ENCODE peak calls at places on chromosomes 2 and 18, in ten cellular contexts. R is iPS-NIHi11; M is NCI-H1105; S is GM13976; N is central memory CD4-positive, alpha-beta T cell; H is ecto neural progenitor cell; Y is HFFc6; X is stimulated activated CD4-positive, alpha-beta T cell treated with anti-CD3 and anti-CD28 coated beads, Interleukin-15, amount 100 ng/mL, for 24 hours; B is K562; W is fibroblast of gingiva. L is an unnamed sample.

GRCh38 chr2:13654416-13654815 is 937.7 kb downstream of the TRIB2 start:
- DNase-seq in B (no peak), Y (no peak), W (no peak), X (no peak), H (no peak), S (no peak), M (peak), N (no peak), R (no peak), L (no peak)

GRCh38 chr2:226656367-226656766 is 143.3 kb downstream of the IRS1 start:
- DNase-seq in R (no peak), S (no peak), N (no peak), W (peak), M (no peak), H (no peak), B (no peak), Y (no peak), X (no peak), L (no peak)

GRCh38 chr2:20231632-20232031 is 6.7 kb upstream of the SDC1 start:
- DNase-seq in H (no peak), Y (peak), S (no peak), N (no peak), X (no peak), B (no peak), R (peak), W (no peak), M (no peak), L (no peak)

GRCh38 chr2:191262436-191262835 is 17.2 kb downstream of the MYO1B start:
- DNase-seq in Y (no peak), X (no peak), M (no peak), R (no peak), W (no peak), S (no peak), H (no peak), N (no peak), B (no peak), L (no peak)

GRCh38 chr2:101991731-101992145 is at the start of gene IL1R2:
- DNase-seq in W (no peak), B (no peak), R (no peak), H (no peak), S (no peak), M (no peak), Y (no peak), N (no peak), X (no peak), L (no peak)

GRCh38 chr18:48106976-48107781 is 176.7 kb upstream of the SMAD2 start:
- DNase-seq in Y (no peak), M (no peak), B (no peak), H (no peak), W (no peak), R (no peak), N (no peak), X (no peak), S (no peak), L (no peak)

GRCh38 chr2:111143107-111143886 is 22.6 kb downstream of the BCL2L11 start:
- DNase-seq in S (no peak), Y (no peak), R (no peak), W (no peak), N (no peak), X (no peak), H (no peak), M (no peak), B (no peak), L (no peak)

GRCh38 chr2:153222231-153223165 is 256.1 kb downstream of the RPRM start:
- DNase-seq in M (no peak), R (no peak), N (no peak), W (no peak), B (no peak), S (no peak), H (no peak), X (no peak), Y (no peak), L (no peak)

GRCh38 chr2:66024396-66024795 is 410.5 kb upstream of the MEIS1 start:
- DNase-seq in S (no peak), R (peak), W (no peak), H (no peak), B (no peak), Y (no peak), X (no peak), M (no peak), N (no peak), L (no peak)

GRCh38 chr18:54392621-54393023 is 34.9 kb downstream of the C18orf54 start:
- DNase-seq in W (peak), H (no peak), R (peak), M (peak), B (peak), N (peak), S (peak), X (no peak), Y (peak), L (no peak)

GRCh38 chr2:28449489-28450395 is 46.1 kb upstream of the PLB1 start:
- DNase-seq in Y (peak), N (no peak), X (peak), R (no peak), W (no peak), S (no peak), M (no peak), B (peak), H (no peak), L (no peak)

GRCh38 chr2:116413659-116414058 is 1400.8 kb upstream of the DDX18 start:
- DNase-seq in R (no peak), H (no peak), B (no peak), N (no peak), Y (no peak), S (no peak), W (no peak), X (no peak), M (no peak), L (no peak)